ENCODE peak calls at places on chromosomes 12 and 14, in seven cellular contexts. C is fibroblast of lung, L is pancreas, X is heart left ventricle, I is OCI-LY7, T is body of pancreas, J is testis. Q is an unnamed sample.
A peak's percentile ranks its signal among the peaks of the same experiment; 100 is the strongest.

GRCh38 chr14:100902295-100902694 is 1.2 kb downstream of the RTL1 start:
- DNase-seq in C (no peak), L (peak; percentile 7), X (no peak), I (peak; percentile 5), T (no peak), J (no peak), Q (no peak)

GRCh38 chr14:81269100-81269978 is 48.6 kb upstream of the GTF2A1 start:
- DNase-seq in C (peak; percentile 57), L (no peak), X (no peak), I (peak; percentile 71), T (peak; percentile 28), J (no peak), Q (no peak)

GRCh38 chr12:53726342-53726741 is 910 bp downstream of the CALCOCO1 start:
- DNase-seq in C (no peak), L (no peak), X (no peak), I (peak; percentile 21), T (no peak), J (no peak), Q (no peak)

GRCh38 chr12:116384629-116385485 is 107.4 kb upstream of the MED13L start:
- DNase-seq in C (peak; percentile 85), L (no peak), X (peak; percentile 40), I (peak; percentile 9), T (peak; percentile 10), J (no peak), Q (no peak)

GRCh38 chr12:23552417-23552816 is 397.1 kb downstream of the SOX5 start:
- DNase-seq in C (no peak), L (no peak), X (no peak), I (no peak), T (no peak), J (no peak), Q (no peak)

GRCh38 chr14:84987042-84987441 is 542.9 kb upstream of the FLRT2 start:
- DNase-seq in C (no peak), L (no peak), X (no peak), I (no peak), T (no peak), J (no peak), Q (no peak)

GRCh38 chr12:49188205-49188915 is 520 bp downstream of the TUBA1A start:
- DNase-seq in C (peak; percentile 54), L (peak; percentile 52), X (peak; percentile 88), I (peak; percentile 78), T (peak; percentile 66), J (peak; percentile 86), Q (peak; percentile 67)

GRCh38 chr12:40622246-40622838 is 69.9 kb upstream of the CNTN1 start:
- DNase-seq in C (peak; percentile 17), L (peak; percentile 47), X (no peak), I (peak; percentile 59), T (peak; percentile 77), J (peak; percentile 91), Q (peak; percentile 55)

GRCh38 chr12:70663838-70664237 is 26.6 kb upstream of the PTPRB start:
- DNase-seq in C (no peak), L (no peak), X (no peak), I (no peak), T (no peak), J (no peak), Q (no peak)

GRCh38 chr12:46858368-46858767 is 32.6 kb upstream of the SLC38A4 start:
- DNase-seq in C (no peak), L (no peak), X (no peak), I (peak; percentile 32), T (no peak), J (no peak), Q (no peak)

GRCh38 chr12:27332407-27333310 is at the start of gene BMAL2:
- DNase-seq in C (peak; percentile 60), L (peak; percentile 43), X (peak; percentile 43), I (peak; percentile 5), T (peak; percentile 64), J (peak; percentile 38), Q (peak; percentile 54)

GRCh38 chr12:117695956-117696355 is 272.8 kb downstream of the KSR2 start:
- DNase-seq in C (no peak), L (no peak), X (no peak), I (no peak), T (no peak), J (no peak), Q (no peak)

GRCh38 chr14:93042968-93043940 is 72.5 kb downstream of the ITPK1 start:
- DNase-seq in C (peak; percentile 94), L (peak; percentile 85), X (peak; percentile 91), I (no peak), T (peak; percentile 92), J (peak; percentile 89), Q (peak; percentile 93)

GRCh38 chr14:77023001-77023996 is 5.2 kb downstream of the IRF2BPL start:
- DNase-seq in C (peak; percentile 72), L (peak; percentile 76), X (no peak), I (no peak), T (peak; percentile 83), J (peak; percentile 53), Q (peak; percentile 76)

GRCh38 chr12:88529531-88530488 is 50.5 kb downstream of the KITLG start:
- DNase-seq in C (peak; percentile 38), L (no peak), X (no peak), I (no peak), T (peak; percentile 12), J (no peak), Q (no peak)

GRCh38 chr12:49296034-49296835 is 1.3 kb downstream of the PRPH start:
- DNase-seq in C (no peak), L (peak; percentile 73), X (no peak), I (peak; percentile 69), T (peak; percentile 66), J (peak; percentile 64), Q (peak; percentile 57)

GRCh38 chr14:35383569-35384385 is 20.8 kb downstream of the NFKBIA start:
- DNase-seq in C (no peak), L (no peak), X (no peak), I (no peak), T (no peak), J (no peak), Q (no peak)

GRCh38 chr12:56145218-56145617 is 7.2 kb upstream of the MYL6B start:
- DNase-seq in C (no peak), L (no peak), X (no peak), I (no peak), T (no peak), J (no peak), Q (no peak)

GRCh38 chr12:56143225-56143624 is 9.2 kb upstream of the MYL6B start:
- DNase-seq in C (no peak), L (no peak), X (no peak), I (no peak), T (no peak), J (no peak), Q (no peak)

GRCh38 chr12:56146492-56147460 is 5.6 kb upstream of the MYL6B start:
- DNase-seq in C (peak; percentile 30), L (no peak), X (no peak), I (no peak), T (peak; percentile 31), J (peak; percentile 45), Q (no peak)

GRCh38 chr12:56142184-56142784 is 10.1 kb upstream of the MYL6B start:
- DNase-seq in C (no peak), L (no peak), X (no peak), I (no peak), T (no peak), J (no peak), Q (no peak)

GRCh38 chr12:56143870-56144269 is 8.5 kb upstream of the MYL6B start:
- DNase-seq in C (no peak), L (no peak), X (peak; percentile 71), I (no peak), T (no peak), J (no peak), Q (no peak)
- H3K27ac ChIP-seq in C (no peak overlapping the region), L (no peak overlapping the region), X (peak overlapping the region; percentile 80), I (no peak overlapping the region), T (no peak overlapping the region), J (no peak overlapping the region), Q (no peak overlapping the region)

GRCh38 chr14:68464716-68465115 is 328.2 kb downstream of the ZFP36L1 start:
- DNase-seq in C (peak; percentile 88), L (no peak), X (no peak), I (no peak), T (no peak), J (no peak), Q (no peak)
- H3K4me1 ChIP-seq in C (peaks cover 12% of the 10 kb centered on the region), L (peaks cover 43% of the 10 kb centered on the region), X (peaks cover 33% of the 10 kb centered on the region), I (no peaks in the 10 kb centered on the region), T (peaks cover 60% of the 10 kb centered on the region), J (peaks cover 21% of the 10 kb centered on the region), Q (peaks cover 16% of the 10 kb centered on the region)

GRCh38 chr14:69675246-69675583 is 63.8 kb downstream of the SUSD6 start:
- DNase-seq in C (no peak), L (peak; percentile 24), X (peak; percentile 66), I (no peak), T (peak; percentile 45), J (no peak), Q (peak; percentile 35)
- H3K27ac ChIP-seq in C (no peak overlapping the region), L (no peak overlapping the region), X (peak overlapping the region; percentile 74), I (no peak overlapping the region), T (peak overlapping the region; percentile 72), J (no peak overlapping the region), Q (no peak overlapping the region)

GRCh38 chr14:74920281-74920680 is 2.8 kb downstream of the RPS6KL1 start:
- DNase-seq in C (no peak), L (no peak), X (no peak), I (no peak), T (no peak), J (no peak), Q (no peak)

GRCh38 chr14:74917646-74918081 is 5.4 kb downstream of the RPS6KL1 start:
- DNase-seq in C (peak; percentile 13), L (no peak), X (peak; percentile 70), I (no peak), T (no peak), J (peak; percentile 87), Q (no peak)

GRCh38 chr14:74917200-74917543 is 5.9 kb downstream of the RPS6KL1 start:
- DNase-seq in C (no peak), L (no peak), X (no peak), I (no peak), T (no peak), J (no peak), Q (no peak)

GRCh38 chr14:74919421-74920165 is 3.5 kb downstream of the RPS6KL1 start:
- DNase-seq in C (peak; percentile 54), L (no peak), X (no peak), I (no peak), T (no peak), J (no peak), Q (no peak)

DNA sequence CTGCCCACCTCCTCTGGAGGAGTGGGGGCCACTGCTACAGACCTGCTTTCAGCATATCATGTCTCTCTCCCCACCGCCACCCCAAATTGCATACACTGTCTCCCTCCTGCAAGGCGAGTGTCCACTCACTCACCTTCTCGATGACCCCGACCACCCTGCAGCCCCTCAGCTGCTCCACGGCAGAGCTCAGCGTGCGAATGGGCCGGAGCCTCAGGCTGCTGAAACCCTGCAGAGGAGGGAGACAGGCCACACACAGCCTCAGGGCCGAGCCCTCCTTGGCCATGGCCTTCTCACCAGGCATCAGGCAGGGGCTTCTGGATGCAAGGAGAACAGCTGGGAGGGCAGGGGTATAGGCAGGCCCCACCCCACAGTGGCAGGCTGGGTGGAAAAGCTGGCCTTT is 4.7 kb downstream of the RPS6KL1 start:
- DNase-seq in C (no peak), L (no peak), X (no peak), I (no peak), T (no peak), J (no peak), Q (no peak)
- H3K4me1 ChIP-seq in C (peaks cover 4% of the 10 kb centered on the region), L (no peaks in the 10 kb centered on the region), X (peaks cover 50% of the 10 kb centered on the region), I (peaks cover 9% of the 10 kb centered on the region), T (peaks cover under 1% of the 10 kb centered on the region), J (peaks cover 37% of the 10 kb centered on the region), Q (peaks cover 7% of the 10 kb centered on the region)

GRCh38 chr12:85681333-85681732 is 154.9 kb downstream of the RASSF9 start:
- DNase-seq in C (no peak), L (no peak), X (no peak), I (no peak), T (no peak), J (no peak), Q (no peak)
- H3K27ac ChIP-seq in C (no peak overlapping the region), L (no peak overlapping the region), X (no peak overlapping the region), I (no peak overlapping the region), T (no peak overlapping the region), J (no peak overlapping the region), Q (no peak overlapping the region)